ENCODE peak calls at places on chromosome 21, in four cellular contexts. Y is cardiac muscle cell, I is fibroblast of lung, C is OCI-LY7. R is an unnamed sample.

GRCh38 chr21:33948096-33948950 is 32.7 kb upstream of the ATP5PO start:
- DNase-seq in Y (peak), I (peak), C (peak), R (peak)

GRCh38 chr21:40504825-40505224 is 342.1 kb downstream of the DSCAM start:
- DNase-seq in Y (no peak), I (no peak), C (no peak), R (no peak)

GRCh38 chr21:29075706-29076447 is 2.4 kb upstream of the CCT8 start:
- DNase-seq in Y (no peak), I (no peak), C (no peak), R (no peak)

GRCh38 chr21:39319814-39320332 is 6.4 kb upstream of the BRWD1 start:
- DNase-seq in Y (peak), I (peak), C (no peak), R (no peak)

GRCh38 chr21:39633043-39633442 is 20.3 kb downstream of the B3GALT5 start:
- DNase-seq in Y (no peak), I (peak), C (no peak), R (no peak)

GRCh38 chr21:46424062-46424591 is 34.6 kb upstream of the DIP2A start:
- DNase-seq in Y (no peak), I (no peak), C (no peak), R (no peak)

GRCh38 chr21:26982767-26983166 is 15.9 kb upstream of the ADAMTS5 start:
- DNase-seq in Y (peak), I (peak), C (no peak), R (no peak)

GRCh38 chr21:15195104-15195503 is 130.3 kb upstream of the NRIP1 start:
- DNase-seq in Y (no peak), I (no peak), C (no peak), R (no peak)

GRCh38 chr21:14690886-14691285 is 144.8 kb upstream of the SAMSN1 start:
- DNase-seq in Y (no peak), I (no peak), C (no peak), R (no peak)

GRCh38 chr21:15894596-15894995 is 164.8 kb downstream of the USP25 start:
- DNase-seq in Y (peak), I (peak), C (no peak), R (no peak)

GRCh38 chr21:26849428-26850115 is 4.4 kb upstream of the ADAMTS1 start:
- DNase-seq in Y (peak), I (peak), C (peak), R (no peak)

GRCh38 chr21:37914211-37914900 is 1.9 kb downstream of the KCNJ6 start:
- DNase-seq in Y (peak), I (peak), C (no peak), R (no peak)

GRCh38 chr21:37917612-37918011 is 1.4 kb upstream of the KCNJ6 start:
- DNase-seq in Y (peak), I (peak), C (no peak), R (no peak)

GRCh38 chr21:37915941-37916794 is at the start of gene KCNJ6:
- DNase-seq in Y (peak), I (peak), C (no peak), R (no peak)

GRCh38 chr21:37915516-37915915 is 741 bp downstream of the KCNJ6 start:
- DNase-seq in Y (no peak), I (no peak), C (no peak), R (no peak)

DNA sequence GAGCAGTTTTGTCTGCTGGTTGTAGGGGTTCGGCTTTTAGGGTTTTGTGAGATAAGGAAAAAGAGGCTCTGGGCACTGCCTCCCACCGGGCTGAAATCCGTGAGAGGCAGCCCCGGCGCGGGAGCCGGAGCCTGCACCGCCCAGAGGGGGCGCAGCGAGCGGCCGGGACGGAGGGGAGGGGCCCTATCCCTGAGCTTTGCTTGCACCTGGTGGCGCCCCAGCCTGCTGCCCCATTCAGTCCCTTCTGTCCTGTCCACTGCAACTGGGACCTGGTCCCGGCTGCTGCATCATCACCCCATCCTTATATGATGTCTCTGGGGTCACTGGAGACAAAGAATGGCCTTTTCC is 512 bp upstream of the KCNJ6 start:
- DNase-seq in Y (no peak), I (no peak), C (no peak), R (no peak)
- H3K4me3 ChIP-seq in Y (peak), I (peak), C (no peak), R (peak)

GRCh38 chr21:32560896-32561295 is 24.4 kb downstream of the TCP10L start:
- DNase-seq in Y (no peak), I (no peak), C (no peak), R (no peak)
- H3K27ac ChIP-seq in Y (no peak), I (no peak), C (no peak), R (no peak)

DNA sequence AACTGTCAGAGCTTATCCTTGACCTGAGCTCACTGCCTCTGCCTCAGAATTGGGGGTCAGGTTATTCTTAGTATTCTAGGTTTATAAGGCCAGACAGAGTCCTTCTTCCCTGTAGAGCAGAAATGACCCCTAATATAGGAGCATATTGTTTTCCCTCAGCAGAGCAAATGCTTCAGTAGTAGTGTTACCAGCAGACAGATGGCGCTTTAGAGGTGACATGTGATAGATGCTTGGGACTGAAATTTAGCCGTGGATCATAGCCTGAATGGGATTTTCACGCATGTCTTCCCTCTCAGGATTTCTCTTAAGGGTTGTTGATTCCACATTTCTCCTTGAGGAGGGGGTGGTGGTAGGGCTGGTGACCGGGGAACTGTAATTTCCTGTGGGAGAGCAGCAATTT is 24.5 kb downstream of the ADARB1 start:
- DNase-seq in Y (peak), I (no peak), C (peak), R (no peak)
- TF ChIP-seq CTCF in Y (peak), I (peak), C (peak), R (peak)

GRCh38 chr21:41506526-41507520 is 1.1 kb downstream of the TMPRSS2 start:
- DNase-seq in Y (no peak), I (no peak), C (no peak), R (no peak)
- H3K4me3 ChIP-seq in Y (peak), I (no peak), C (no peak), R (peak)

GRCh38 chr21:44456207-44456914 is 1.1 kb downstream of the LRRC3 start:
- DNase-seq in Y (no peak), I (no peak), C (no peak), R (no peak)
- H3K27ac ChIP-seq in Y (no peak), I (no peak), C (no peak), R (no peak)

DNA sequence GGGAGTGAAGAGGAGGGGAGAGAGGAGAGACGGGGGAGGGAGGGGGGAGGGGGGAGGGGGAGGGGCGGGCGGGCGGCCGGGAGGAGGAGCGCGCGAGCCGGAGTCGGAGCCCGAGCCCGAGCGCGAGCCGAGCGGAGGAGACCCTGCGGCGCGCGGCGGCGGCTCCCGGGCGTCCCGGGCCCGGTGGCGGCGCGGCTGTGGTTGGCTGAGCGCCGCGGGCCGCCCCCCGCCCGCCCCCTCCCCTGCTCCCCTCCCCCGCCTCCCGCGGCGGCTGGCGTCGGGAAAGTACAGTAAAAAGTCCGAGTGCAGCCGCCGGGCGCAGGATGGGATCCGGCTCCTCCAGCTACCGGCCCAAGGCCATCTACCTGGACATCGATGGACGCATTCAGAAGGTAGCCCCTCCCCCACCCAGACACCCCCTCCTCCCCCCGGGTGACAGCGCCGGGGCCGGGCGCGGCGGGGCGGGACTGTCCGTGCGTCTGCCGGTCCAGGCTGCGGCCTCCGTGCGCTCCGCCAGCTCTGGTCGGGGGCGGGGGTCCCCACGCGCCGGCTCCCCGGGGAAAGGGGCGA is at the start of gene PDE9A:
- DNase-seq in Y (no peak), I (no peak), C (peak), R (no peak)
- TF ChIP-seq CTCF in Y (no peak), I (no peak), C (no peak), R (no peak)